ENCODE peak calls at places on chromosomes 3 and 15, in seven cellular contexts. Y is amniotic stem cell; T is HEK293T; O is CD4-positive, alpha-beta memory T cell; E is upper lobe of right lung; Q is LoVo; V is fibroblast of lung. P is an unnamed sample.

GRCh38 chr3:175383366-175383765 is 524.2 kb downstream of the NAALADL2 start:
- DNase-seq in Y (no peak), Q (no peak), T (no peak), E (no peak), O (no peak), V (peak), P (no peak)

GRCh38 chr15:78616506-78616905 is 4.3 kb downstream of the CHRNA3 start:
- DNase-seq in O (no peak), T (no peak), E (peak), V (no peak), Q (no peak), Y (no peak), P (no peak)

GRCh38 chr3:146280859-146281258 is 30.0 kb upstream of the PLSCR4 start:
- DNase-seq in E (no peak), Y (no peak), T (no peak), V (peak), O (no peak), Q (no peak), P (no peak)

GRCh38 chr3:54176106-54176505 is 53.8 kb downstream of the CACNA2D3 start:
- DNase-seq in V (no peak), E (no peak), Y (no peak), Q (no peak), T (no peak), O (no peak), P (no peak)

GRCh38 chr15:52040167-52040900 is 21.3 kb downstream of the MAPK6 start:
- DNase-seq in V (peak), E (no peak), T (no peak), O (no peak), Q (no peak), Y (no peak), P (no peak)

GRCh38 chr3:187798531-187799520 is 53.6 kb upstream of the BCL6 start:
- DNase-seq in V (no peak), Y (no peak), E (no peak), O (no peak), T (no peak), Q (no peak), P (no peak)

GRCh38 chr3:187352581-187353575 is 15.3 kb upstream of the RTP4 start:
- DNase-seq in O (no peak), E (no peak), V (no peak), Y (no peak), T (peak), Q (peak), P (no peak)

GRCh38 chr15:48432688-48433087 is 101.5 kb downstream of the DUT start:
- DNase-seq in E (no peak), Q (no peak), V (no peak), Y (no peak), O (no peak), T (no peak), P (no peak)

GRCh38 chr15:58066042-58066867 is 744 bp upstream of the ALDH1A2 start:
- DNase-seq in T (peak), E (peak), O (no peak), V (peak), Y (peak), Q (peak), P (peak)

GRCh38 chr15:86916671-86917450 is 837.2 kb downstream of the AGBL1 start:
- DNase-seq in E (no peak), Q (no peak), T (no peak), O (no peak), Y (no peak), V (no peak), P (no peak)

GRCh38 chr3:194069421-194070219 is 66.3 kb upstream of the HES1 start:
- DNase-seq in O (no peak), E (no peak), T (no peak), Y (no peak), V (peak), Q (peak), P (no peak)